ENCODE peak calls at places on chromosomes 16 and 17, in five cellular contexts. D is HEK293T, F is H1, V is GM12878, E is HepG2. Q is an unnamed sample.

GRCh38 chr17:69870091-69870530 is 204.9 kb upstream of the KCNJ16 start:
- DNase-seq in V (no peak), F (peak; percentile 50), D (no peak), E (no peak), Q (peak; percentile 33)

GRCh38 chr17:39739020-39739884 is 1.5 kb downstream of the GRB7 start:
- DNase-seq in V (no peak), F (no peak), E (peak; percentile 100), D (no peak), Q (no peak)

GRCh38 chr16:85733155-85733838 is 17.6 kb downstream of the C16orf74 start:
- DNase-seq in D (no peak), V (no peak), F (no peak), E (no peak), Q (no peak)

GRCh38 chr16:19291459-19291858 is 5.9 kb downstream of the CLEC19A start:
- DNase-seq in F (no peak), V (no peak), D (no peak), E (no peak), Q (peak; percentile 74)

GRCh38 chr16:72848045-72848410 is 199.9 kb downstream of the ZFHX3 start:
- DNase-seq in F (no peak), V (no peak), D (no peak), E (no peak), Q (no peak)

GRCh38 chr16:25256821-25257503 is 683 bp downstream of the ZKSCAN2 start:
- DNase-seq in V (no peak), E (peak; percentile 40), D (peak; percentile 26), F (no peak), Q (no peak)

GRCh38 chr17:5715478-5715877 is 131.2 kb upstream of the NLRP1 start:
- DNase-seq in F (no peak), V (no peak), D (no peak), E (no peak), Q (no peak)

GRCh38 chr17:73257516-73257915 is 4.2 kb downstream of the CPSF4L start:
- DNase-seq in F (no peak), V (no peak), E (no peak), D (no peak), Q (no peak)

GRCh38 chr17:78307887-78308633 is 51.8 kb downstream of the SOCS3 start:
- DNase-seq in V (no peak), F (no peak), D (no peak), E (peak; percentile 60), Q (no peak)

GRCh38 chr16:54288592-54289241 is 2.1 kb upstream of the IRX3 start:
- DNase-seq in D (no peak), E (no peak), F (no peak), V (no peak), Q (no peak)

GRCh38 chr16:67241008-67241900 is 6.0 kb downstream of the FHOD1 start:
- DNase-seq in V (no peak), F (no peak), E (peak; percentile 32), D (no peak), Q (peak; percentile 54)

GRCh38 chr17:75147878-75148546 is 6.3 kb downstream of the JPT1 start:
- DNase-seq in E (no peak), D (no peak), F (no peak), V (no peak), Q (no peak)

GRCh38 chr17:79809530-79810137 is 12.8 kb upstream of the CBX8 start:
- DNase-seq in D (no peak), F (no peak), E (no peak), V (no peak), Q (no peak)

GRCh38 chr17:37050905-37051304 is 102.2 kb downstream of the AATF start:
- DNase-seq in V (no peak), D (no peak), E (no peak), F (no peak), Q (no peak)

GRCh38 chr17:29789186-29790170 is 140.6 kb downstream of the SSH2 start:
- DNase-seq in E (no peak), V (no peak), F (no peak), D (no peak), Q (no peak)

GRCh38 chr16:85781685-85782370 is 17.5 kb downstream of the EMC8 start:
- DNase-seq in F (no peak), D (no peak), V (no peak), E (peak; percentile 68), Q (no peak)

GRCh38 chr17:18070861-18071340 is 16.8 kb upstream of the DRG2 start:
- DNase-seq in E (no peak), V (no peak), F (no peak), D (peak; percentile 35), Q (no peak)
- TF ChIP-seq SUZ12 in E (no peak), V (no peak), F (no peak), D (no peak), Q (no peak)

GRCh38 chr17:58357312-58358297 is 5.6 kb upstream of the SUPT4H1 start:
- DNase-seq in F (no peak), D (no peak), V (no peak), E (no peak), Q (no peak)
- TF ChIP-seq SUZ12 in F (no peak), D (no peak), V (no peak), E (no peak), Q (no peak)

GRCh38 chr17:3935825-3936355 is 19.6 kb upstream of the P2RX1 start:
- DNase-seq in F (no peak), V (no peak), D (no peak), E (no peak), Q (no peak)

GRCh38 chr17:3929764-3930163 is 13.5 kb upstream of the P2RX1 start:
- DNase-seq in D (no peak), F (no peak), E (no peak), V (no peak), Q (no peak)

GRCh38 chr17:3929181-3929580 is 12.9 kb upstream of the P2RX1 start:
- DNase-seq in D (no peak), F (no peak), E (no peak), V (no peak), Q (no peak)

GRCh38 chr17:3937359-3937758 is 21.1 kb upstream of the P2RX1 start:
- DNase-seq in E (no peak), V (no peak), F (no peak), D (no peak), Q (no peak)

GRCh38 chr17:3935140-3935542 is 18.9 kb upstream of the P2RX1 start:
- DNase-seq in V (no peak), F (peak; percentile 44), E (peak; percentile 73), D (peak; percentile 84), Q (peak; percentile 38)
- TF ChIP-seq SUZ12 in V (no peak), F (no peak), E (no peak), D (no peak), Q (no peak)

DNA sequence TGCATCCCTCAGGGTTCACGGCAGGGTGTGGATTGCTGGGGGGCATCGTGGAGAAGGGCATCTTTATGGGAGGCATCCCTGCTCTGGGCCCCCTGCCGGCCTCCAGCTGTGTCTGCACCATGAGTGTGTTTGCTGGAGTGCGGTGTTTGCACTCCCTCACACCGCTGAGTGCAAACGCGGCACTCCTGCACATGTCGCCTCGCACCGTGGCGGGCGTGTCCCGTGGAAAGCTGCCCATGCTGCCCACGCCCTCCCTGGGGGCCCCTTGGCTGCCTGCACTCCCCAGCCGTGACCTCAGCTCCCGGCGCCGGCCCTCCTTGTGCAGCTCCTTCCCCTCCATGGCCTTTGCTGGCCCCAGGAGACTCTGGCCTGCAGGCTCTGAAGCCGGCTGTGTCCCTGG is 74.6 kb upstream of the ZNF750 start:
- DNase-seq in E (no peak), V (no peak), F (no peak), D (peak; percentile 26), Q (no peak)
- TF ChIP-seq SUZ12 in E (no peak), V (no peak), F (no peak), D (no peak), Q (no peak)

Q was measured in NT2/D1.